ENCODE peak calls at places on chromosomes 2 and 18, in eight cellular contexts. B is PC-3; U is transverse colon; K is CD4-positive, alpha-beta T cell; C is gastrocnemius medialis; W is small intestine; X is heart right ventricle; M is esophagus squamous epithelium. S is an unnamed sample. For H3K9me3, the result is how much of the 10 kb centered on the place peaks cover.

GRCh38 chr2:211737282-211737681 is 801.3 kb downstream of the ERBB4 start:
- DNase-seq in B (peak), U (no peak), K (no peak), C (no peak), W (no peak), X (no peak), M (no peak), S (no peak)

GRCh38 chr2:159326569-159327255 is 40.2 kb upstream of the WDSUB1 start:
- DNase-seq in B (no peak), U (no peak), K (no peak), C (no peak), W (no peak), X (no peak), M (no peak), S (no peak)

GRCh38 chr2:196991061-196991460 is 64.6 kb upstream of the PGAP1 start:
- DNase-seq in B (no peak), U (no peak), K (no peak), C (no peak), W (no peak), X (no peak), M (no peak), S (no peak)

GRCh38 chr18:1483386-1483785 is 578.7 kb downstream of the ADCYAP1 start:
- DNase-seq in B (peak), U (no peak), K (no peak), C (no peak), W (no peak), X (no peak), M (no peak), S (no peak)

GRCh38 chr18:14100503-14101286 is 31.5 kb downstream of the ZNF519 start:
- DNase-seq in B (no peak), U (no peak), K (no peak), C (no peak), W (no peak), X (no peak), M (no peak), S (no peak)

GRCh38 chr2:102043560-102043959 is 51.8 kb downstream of the IL1R2 start:
- DNase-seq in B (no peak), U (no peak), K (no peak), C (no peak), W (no peak), X (no peak), M (no peak), S (no peak)

GRCh38 chr2:238063414-238064189 is 2.8 kb downstream of the SCLY start:
- DNase-seq in B (no peak), U (no peak), K (no peak), C (no peak), W (peak), X (no peak), M (no peak), S (no peak)

GRCh38 chr2:5409925-5410360 is 282.2 kb upstream of the SOX11 start:
- DNase-seq in B (no peak), U (no peak), K (no peak), C (no peak), W (no peak), X (no peak), M (no peak), S (no peak)

GRCh38 chr2:206477296-206477695 is 34.0 kb downstream of the ADAM23 start:
- DNase-seq in B (no peak), U (no peak), K (no peak), C (no peak), W (no peak), X (no peak), M (no peak), S (no peak)

DNA sequence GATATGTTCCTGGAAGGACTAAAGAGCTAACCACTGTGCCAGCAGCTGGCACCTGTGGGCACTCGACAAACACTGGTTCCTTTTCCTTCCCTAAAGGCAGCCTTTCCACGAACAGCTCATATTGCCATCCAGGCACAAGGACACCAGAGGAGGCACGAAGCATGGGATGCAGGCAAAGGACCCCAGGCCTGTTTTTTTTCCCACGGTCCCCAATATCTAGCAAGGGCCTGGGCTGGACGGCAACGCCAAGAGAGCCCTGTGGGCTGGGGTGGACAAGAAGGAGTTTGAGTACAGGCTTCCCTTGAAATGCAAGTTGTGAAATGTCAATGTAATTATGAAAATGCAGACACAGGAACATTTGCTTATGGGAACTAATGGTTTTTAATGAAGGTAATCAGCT is 135.9 kb downstream of the CYP26B1 start:
- DNase-seq in B (no peak), U (no peak), K (no peak), C (no peak), W (no peak), X (no peak), M (no peak), S (no peak)
- H3K9me3 ChIP-seq in B (under half), U (under half), K (under half), C (under half), W (under half), X (under half), M (under half), S (under half)

GRCh38 chr2:6841537-6842287 is 24.0 kb downstream of the CMPK2 start:
- DNase-seq in B (no peak), U (no peak), K (no peak), C (no peak), W (no peak), X (no peak), M (no peak), S (no peak)
- H3K9me3 ChIP-seq in B (under half), U (under half), K (half or more), C (under half), W (under half), X (under half), M (under half), S (under half)

DNA sequence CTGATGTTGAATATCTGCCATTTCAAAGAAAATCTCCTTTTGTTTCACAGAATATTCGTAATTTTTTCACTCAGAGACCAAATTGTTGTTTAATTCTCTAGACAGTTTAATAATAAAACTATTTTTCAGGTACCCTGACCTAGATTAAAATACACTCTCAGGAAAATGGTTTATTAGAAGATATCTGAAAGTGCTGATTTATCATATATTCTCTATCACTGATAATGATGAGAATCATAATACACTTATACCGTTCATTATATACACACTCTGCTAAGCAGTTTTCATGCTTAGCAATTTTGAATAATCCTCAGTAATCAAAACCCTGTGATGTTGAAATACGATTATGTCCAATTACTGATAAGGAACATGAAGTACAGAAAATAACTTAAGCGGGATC is 772.9 kb upstream of the CRIM1 start:
- DNase-seq in B (no peak), U (no peak), K (no peak), C (no peak), W (no peak), X (no peak), M (no peak), S (no peak)
- H3K9me3 ChIP-seq in B (under half), U (under half), K (under half), C (under half), W (under half), X (under half), M (under half), S (under half)

DNA sequence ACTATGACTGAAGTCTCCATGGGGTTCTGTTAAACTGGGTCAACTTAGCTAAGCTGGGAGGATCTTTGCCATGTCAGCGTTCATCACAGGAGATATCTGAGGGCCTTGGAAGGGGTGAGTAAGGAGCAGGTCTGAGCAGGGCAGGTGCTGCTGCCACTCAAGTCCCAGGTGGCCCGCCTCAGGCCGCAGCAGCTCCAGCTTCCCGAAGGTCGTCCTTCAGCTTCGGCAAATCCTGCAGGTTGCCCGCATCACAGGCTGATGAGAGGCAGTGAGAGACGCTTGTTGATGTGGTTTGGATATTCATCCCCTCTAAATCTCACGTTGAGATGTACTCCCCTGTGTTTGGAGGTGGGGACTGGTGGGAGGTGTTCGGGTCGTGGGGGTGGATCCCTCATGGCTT is 166.6 kb downstream of the VAPA start:
- DNase-seq in B (no peak), U (no peak), K (no peak), C (no peak), W (no peak), X (no peak), M (no peak), S (no peak)
- H3K9me3 ChIP-seq in B (under half), U (under half), K (under half), C (under half), W (under half), X (under half), M (under half), S (under half)

DNA sequence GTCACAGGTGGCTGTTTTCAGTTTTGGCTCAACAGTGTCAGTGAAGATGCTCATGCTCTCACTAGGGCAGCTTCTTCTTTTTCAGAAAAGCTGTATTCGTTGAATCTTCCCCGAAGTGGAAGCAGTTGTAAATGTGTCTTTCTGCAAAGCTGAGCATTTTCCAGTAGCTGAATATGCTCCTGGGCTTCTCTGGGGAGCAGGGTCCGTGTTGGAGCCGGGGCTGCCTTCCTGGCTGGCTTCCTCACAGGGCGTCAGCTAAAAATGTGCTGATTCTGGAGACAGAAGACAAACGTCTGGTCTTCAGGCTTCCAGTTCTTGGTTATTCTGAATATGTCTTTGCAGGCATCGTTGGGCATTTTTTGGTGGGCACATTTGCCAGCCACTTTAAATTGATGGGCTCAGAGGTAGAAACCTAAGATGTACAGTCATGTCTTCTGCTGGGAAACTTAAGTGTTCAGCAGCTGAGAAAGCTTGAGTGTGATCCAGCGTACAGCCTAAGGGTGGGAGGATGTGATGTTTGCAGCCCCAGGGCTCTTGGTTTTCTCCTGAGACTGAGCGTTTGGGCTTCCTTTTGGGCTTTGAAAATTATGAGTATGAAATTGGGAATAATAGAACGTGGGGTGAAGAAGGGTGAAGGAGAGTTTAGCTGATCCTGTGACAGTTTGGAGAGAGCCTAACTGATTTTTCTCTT is 19.0 kb downstream of the SETBP1 start:
- DNase-seq in B (no peak), U (no peak), K (no peak), C (no peak), W (no peak), X (peak), M (no peak), S (no peak)
- H3K9me3 ChIP-seq in B (under half), U (under half), K (under half), C (under half), W (under half), X (under half), M (under half), S (under half)